ENCODE peak calls at places on chromosomes 12 and 14, in five cellular contexts. One of them, this sample, is unnamed.

GRCh38 chr12:112097641-112098040 is 10.9 kb downstream of the NAA25 start:
- DNase-seq in H9: no peak
- DNase-seq in H1: no peak
- DNase-seq in mesenchymal stem cell: no peak
- DNase-seq in trophoblast cell: peak
- DNase-seq in this sample: no peak

GRCh38 chr12:122491991-122492390 is 8.7 kb downstream of the ZCCHC8 start:
- DNase-seq in H9: no peak
- DNase-seq in H1: no peak
- DNase-seq in mesenchymal stem cell: no peak
- DNase-seq in trophoblast cell: no peak
- DNase-seq in this sample: no peak

GRCh38 chr14:92122351-92122677 is 545 bp downstream of the CPSF2 start:
- DNase-seq in H9: no peak
- DNase-seq in H1: no peak
- DNase-seq in mesenchymal stem cell: peak
- DNase-seq in trophoblast cell: peak
- DNase-seq in this sample: peak

GRCh38 chr12:116381240-116381743 is 103.8 kb upstream of the MED13L start:
- DNase-seq in H9: no peak
- DNase-seq in H1: no peak
- DNase-seq in mesenchymal stem cell: no peak
- DNase-seq in trophoblast cell: no peak
- DNase-seq in this sample: no peak

GRCh38 chr12:8030189-8030588 is 2.3 kb upstream of the FOXJ2 start:
- DNase-seq in H9: no peak
- DNase-seq in H1: no peak
- DNase-seq in mesenchymal stem cell: no peak
- DNase-seq in trophoblast cell: no peak
- DNase-seq in this sample: no peak

GRCh38 chr12:95633671-95634465 is 82.6 kb upstream of the USP44 start:
- DNase-seq in H9: no peak
- DNase-seq in H1: no peak
- DNase-seq in mesenchymal stem cell: peak
- DNase-seq in trophoblast cell: no peak
- DNase-seq in this sample: no peak

GRCh38 chr12:25089738-25090137 is 105.2 kb downstream of the DNAI7 start:
- DNase-seq in H9: no peak
- DNase-seq in H1: no peak
- DNase-seq in mesenchymal stem cell: no peak
- DNase-seq in trophoblast cell: no peak
- DNase-seq in this sample: no peak

GRCh38 chr14:99745307-99745951 is 47.8 kb upstream of the EML1 start:
- DNase-seq in H9: no peak
- DNase-seq in H1: no peak
- DNase-seq in mesenchymal stem cell: peak
- DNase-seq in trophoblast cell: no peak
- DNase-seq in this sample: no peak

GRCh38 chr12:26156996-26157395 is 32.2 kb upstream of the BHLHE41 start:
- DNase-seq in H9: no peak
- DNase-seq in H1: no peak
- DNase-seq in mesenchymal stem cell: no peak
- DNase-seq in trophoblast cell: no peak
- DNase-seq in this sample: no peak

GRCh38 chr12:52802442-52802841 is 6.5 kb upstream of the KRT3 start:
- DNase-seq in H9: no peak
- DNase-seq in H1: no peak
- DNase-seq in mesenchymal stem cell: no peak
- DNase-seq in trophoblast cell: no peak
- DNase-seq in this sample: no peak

GRCh38 chr12:5168148-5168547 is 124.5 kb downstream of the KCNA5 start:
- DNase-seq in H9: no peak
- DNase-seq in H1: no peak
- DNase-seq in mesenchymal stem cell: no peak
- DNase-seq in trophoblast cell: no peak
- DNase-seq in this sample: no peak

GRCh38 chr12:5170894-5171293 is 127.2 kb downstream of the KCNA5 start:
- DNase-seq in H9: no peak
- DNase-seq in H1: no peak
- DNase-seq in mesenchymal stem cell: peak
- DNase-seq in trophoblast cell: no peak
- DNase-seq in this sample: no peak

GRCh38 chr12:5172886-5173285 is 129.2 kb downstream of the KCNA5 start:
- DNase-seq in H9: no peak
- DNase-seq in H1: no peak
- DNase-seq in mesenchymal stem cell: no peak
- DNase-seq in trophoblast cell: no peak
- DNase-seq in this sample: no peak

GRCh38 chr12:5173511-5174011 is 129.9 kb downstream of the KCNA5 start:
- DNase-seq in H9: no peak
- DNase-seq in H1: no peak
- DNase-seq in mesenchymal stem cell: no peak
- DNase-seq in trophoblast cell: no peak
- DNase-seq in this sample: no peak

GRCh38 chr12:5171701-5172100 is 128.0 kb downstream of the KCNA5 start:
- DNase-seq in H9: peak
- DNase-seq in H1: peak
- DNase-seq in mesenchymal stem cell: peak
- DNase-seq in trophoblast cell: peak
- DNase-seq in this sample: peak
- H2BK12ac ChIP-seq in H9: no peak
- H2BK12ac ChIP-seq in H1: no peak
- H2BK12ac ChIP-seq in mesenchymal stem cell: no peak
- H2BK12ac ChIP-seq in trophoblast cell: no peak
- H2BK12ac ChIP-seq in this sample: no peak

DNA sequence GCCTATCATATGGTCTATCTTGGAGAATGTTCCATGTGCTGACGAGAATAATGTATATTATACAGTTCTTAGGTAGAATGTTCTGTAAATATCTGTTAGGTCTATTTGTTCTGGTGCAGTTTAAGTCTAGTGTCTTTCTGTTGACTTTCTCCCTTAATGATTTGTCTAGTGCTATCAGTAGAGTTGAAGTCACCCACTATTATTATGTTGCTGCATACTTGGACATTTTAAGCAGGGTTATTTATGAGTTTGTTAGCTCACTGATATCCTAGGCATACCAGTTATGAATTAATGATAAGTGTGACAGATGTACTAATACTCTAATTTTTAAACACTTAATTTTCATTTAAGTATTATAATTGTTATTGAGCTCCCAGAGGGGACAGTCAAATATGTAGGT is 292.5 kb downstream of the AKAP6 start:
- DNase-seq in H9: no peak
- DNase-seq in H1: no peak
- DNase-seq in mesenchymal stem cell: no peak
- DNase-seq in trophoblast cell: no peak
- DNase-seq in this sample: no peak
- H2BK12ac ChIP-seq in H9: no peak
- H2BK12ac ChIP-seq in H1: no peak
- H2BK12ac ChIP-seq in mesenchymal stem cell: no peak
- H2BK12ac ChIP-seq in trophoblast cell: no peak
- H2BK12ac ChIP-seq in this sample: no peak

GRCh38 chr12:6635856-6636521 is at the start of gene LPAR5:
- DNase-seq in H9: peak
- DNase-seq in H1: no peak
- DNase-seq in mesenchymal stem cell: peak
- DNase-seq in trophoblast cell: no peak
- DNase-seq in this sample: no peak
- H2BK12ac ChIP-seq in H9: no peak
- H2BK12ac ChIP-seq in H1: peak
- H2BK12ac ChIP-seq in mesenchymal stem cell: peak
- H2BK12ac ChIP-seq in trophoblast cell: no peak
- H2BK12ac ChIP-seq in this sample: peak

GRCh38 chr12:13175499-13175898 is 21.0 kb upstream of the EMP1 start:
- DNase-seq in H9: no peak
- DNase-seq in H1: no peak
- DNase-seq in mesenchymal stem cell: no peak
- DNase-seq in trophoblast cell: peak
- DNase-seq in this sample: no peak
- H2BK12ac ChIP-seq in H9: no peak
- H2BK12ac ChIP-seq in H1: no peak
- H2BK12ac ChIP-seq in mesenchymal stem cell: no peak
- H2BK12ac ChIP-seq in trophoblast cell: no peak
- H2BK12ac ChIP-seq in this sample: no peak

This sample was measured in neuronal stem cell.